ENCODE peak calls at places on chromosome 22, in eight cellular contexts. Y, Z, K, N, W, V, X and T are unnamed samples.

GRCh38 chr22:25069758-25070461 is 117.4 kb downstream of the KIAA1671 start:
- DNase-seq in Y (no peak), Z (peak; percentile 32), K (no peak), N (no peak), W (no peak), V (no peak), X (no peak), T (no peak)

GRCh38 chr22:46953968-46954755 is 191.7 kb downstream of the TBC1D22A start:
- DNase-seq in Y (no peak), Z (peak; percentile 36), K (no peak), N (peak; percentile 27), W (no peak), V (no peak), X (no peak), T (no peak)

GRCh38 chr22:48603621-48604320 is 1223.9 kb downstream of the BRD1 start:
- DNase-seq in Y (no peak), Z (no peak), K (no peak), N (no peak), W (no peak), V (no peak), X (no peak), T (no peak)

GRCh38 chr22:46171940-46172339 is 21.6 kb downstream of the PPARA start:
- DNase-seq in Y (no peak), Z (no peak), K (peak; percentile 15), N (no peak), W (no peak), V (no peak), X (no peak), T (peak; percentile 91)

GRCh38 chr22:47203554-47203991 is 441.1 kb downstream of the TBC1D22A start:
- DNase-seq in Y (no peak), Z (no peak), K (no peak), N (no peak), W (no peak), V (no peak), X (no peak), T (no peak)

GRCh38 chr22:40797427-40797826 is 21.7 kb downstream of the SLC25A17 start:
- DNase-seq in Y (no peak), Z (no peak), K (no peak), N (no peak), W (no peak), V (no peak), X (no peak), T (peak; percentile 45)

GRCh38 chr22:27984001-27984695 is 65.1 kb upstream of the PITPNB start:
- DNase-seq in Y (no peak), Z (no peak), K (no peak), N (no peak), W (no peak), V (no peak), X (no peak), T (no peak)

GRCh38 chr22:17861909-17862308 is 87.6 kb upstream of the BID start:
- DNase-seq in Y (no peak), Z (no peak), K (no peak), N (no peak), W (no peak), V (no peak), X (no peak), T (no peak)

GRCh38 chr22:29208502-29208862 is 2.8 kb downstream of the EMID1 start:
- DNase-seq in Y (peak; percentile 49), Z (peak; percentile 41), K (no peak), N (no peak), W (no peak), V (no peak), X (no peak), T (no peak)

GRCh38 chr22:17266261-17266971 is 47.2 kb upstream of the ADA2 start:
- DNase-seq in Y (no peak), Z (peak; percentile 90), K (no peak), N (peak; percentile 92), W (no peak), V (no peak), X (peak; percentile 80), T (no peak)

GRCh38 chr22:17830041-17830961 is 56.0 kb upstream of the BID start:
- DNase-seq in Y (peak; percentile 92), Z (peak; percentile 90), K (peak; percentile 52), N (peak; percentile 86), W (peak; percentile 69), V (peak; percentile 80), X (peak; percentile 90), T (peak; percentile 88)

GRCh38 chr22:44037519-44038370 is 13.6 kb downstream of the PARVB start:
- DNase-seq in Y (no peak), Z (no peak), K (peak; percentile 69), N (no peak), W (no peak), V (no peak), X (peak; percentile 58), T (peak; percentile 98)

GRCh38 chr22:23245045-23245798 is 64.9 kb downstream of the BCR start:
- DNase-seq in Y (no peak), Z (no peak), K (no peak), N (no peak), W (no peak), V (no peak), X (peak; percentile 77), T (peak; percentile 67)
- H3K4me3 ChIP-seq in Y (no peak overlapping the region), Z (peak overlapping the region; percentile 21), K (no peak overlapping the region), N (no peak overlapping the region), W (no peak overlapping the region), V (no peak overlapping the region), X (no peak overlapping the region), T (no peak overlapping the region)

GRCh38 chr22:26444777-26445176 is 15.7 kb downstream of the ASPHD2 start:
- DNase-seq in Y (no peak), Z (no peak), K (no peak), N (no peak), W (no peak), V (no peak), X (peak; percentile 69), T (no peak)
- TF ChIP-seq EZH2phosphoT487 in Y (no peak), Z (no peak), K (no peak), N (no peak), W (no peak), V (no peak), X (no peak), T (no peak)

GRCh38 chr22:20386972-20387371 is 7.0 kb upstream of the ZNF74 start:
- DNase-seq in Y (no peak), Z (no peak), K (no peak), N (no peak), W (no peak), V (no peak), X (no peak), T (no peak)
- H3K4me3 ChIP-seq in Y (no peak overlapping the region), Z (no peak overlapping the region), K (no peak overlapping the region), N (no peak overlapping the region), W (no peak overlapping the region), V (no peak overlapping the region), X (no peak overlapping the region), T (no peak overlapping the region)

GRCh38 chr22:38843201-38843715 is 570 bp downstream of the NPTXR start:
- DNase-seq in Y (peak; percentile 84), Z (peak; percentile 73), K (no peak), N (peak; percentile 89), W (no peak), V (no peak), X (peak; percentile 92), T (peak; percentile 86)
- TF ChIP-seq EZH2phosphoT487 in Y (no peak), Z (no peak), K (no peak), N (no peak), W (no peak), V (no peak), X (no peak), T (no peak)

DNA sequence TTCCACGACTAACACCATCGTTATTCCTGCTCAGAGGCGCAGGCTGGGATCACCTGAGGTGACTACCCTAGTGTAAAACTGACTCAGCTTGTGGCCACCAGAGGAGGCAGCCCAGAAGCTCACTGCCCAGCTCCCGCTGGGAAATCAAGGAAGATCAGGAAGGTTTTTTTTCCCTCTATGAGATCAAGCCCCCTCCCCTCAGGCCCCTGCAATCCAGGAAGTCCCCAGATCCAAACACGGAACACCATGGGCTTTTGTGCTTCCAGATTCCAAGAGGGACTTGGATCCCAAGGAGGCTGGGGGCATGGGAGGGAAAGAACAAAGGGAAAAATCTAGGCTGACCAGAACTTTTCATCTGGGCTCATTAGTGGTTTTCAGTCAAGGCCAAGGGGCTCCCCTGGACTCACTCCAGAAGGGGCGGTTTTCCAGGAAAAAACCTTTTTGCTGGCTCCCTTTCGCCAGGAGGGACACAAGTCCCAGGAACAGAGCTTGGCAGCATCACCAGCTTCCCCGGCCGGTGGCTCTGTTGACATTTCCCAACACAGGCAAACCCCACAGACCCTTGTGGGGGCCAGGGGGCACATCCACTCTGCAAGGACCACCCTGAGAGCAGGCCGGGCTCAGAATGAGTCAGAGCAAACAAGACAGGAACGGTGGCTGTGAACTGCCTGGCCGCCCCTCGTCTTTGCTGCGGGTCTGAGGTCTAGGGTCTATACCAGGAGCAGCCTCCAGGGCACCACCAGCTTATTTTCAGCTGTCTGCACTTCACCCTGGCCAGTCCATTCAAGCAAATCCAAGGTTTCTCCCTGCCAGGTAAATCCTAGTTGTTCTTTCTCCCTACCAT is 36.8 kb downstream of the MYH9 start:
- DNase-seq in Y (no peak), Z (no peak), K (no peak), N (no peak), W (no peak), V (no peak), X (peak; percentile 47), T (peak; percentile 63)
- H3K4me3 ChIP-seq in Y (no peak overlapping the region), Z (no peak overlapping the region), K (no peak overlapping the region), N (no peak overlapping the region), W (no peak overlapping the region), V (no peak overlapping the region), X (no peak overlapping the region), T (no peak overlapping the region)

GRCh38 chr22:49664371-49664881 is 163.2 kb downstream of the BRD1 start:
- DNase-seq in Y (no peak), Z (no peak), K (no peak), N (peak; percentile 52), W (no peak), V (no peak), X (no peak), T (no peak)
- TF ChIP-seq EZH2phosphoT487 in Y (no peak), Z (no peak), K (no peak), N (no peak), W (no peak), V (no peak), X (no peak), T (no peak)